ENCODE peak calls at places on chromosomes 16 and 17, in six cellular contexts. W is tibial nerve, U is fibroblast of mammary gland, R is ovary, B is tibial artery, H is colonic mucosa. C is an unnamed sample.

GRCh38 chr17:10156579-10157488 is 41.6 kb downstream of the GAS7 start:
- DNase-seq in W (peak; percentile 26), U (no peak), R (no peak), B (peak; percentile 84), H (peak; percentile 50), C (peak; percentile 78)

GRCh38 chr17:10021239-10021638 is 116.2 kb upstream of the RCVRN start:
- DNase-seq in W (peak; percentile 47), U (peak; percentile 18), R (no peak), B (no peak), H (no peak), C (no peak)

GRCh38 chr17:73902416-73903181 is 258.4 kb upstream of the SDK2 start:
- DNase-seq in W (no peak), U (no peak), R (no peak), B (no peak), H (peak; percentile 36), C (no peak)

GRCh38 chr16:9594047-9594446 is 502.6 kb downstream of the HAPSTR1 start:
- DNase-seq in W (no peak), U (no peak), R (no peak), B (no peak), H (no peak), C (no peak)

GRCh38 chr16:87094246-87094865 is 222.8 kb downstream of the C16orf95 start:
- DNase-seq in W (no peak), U (no peak), R (no peak), B (no peak), H (no peak), C (no peak)

GRCh38 chr17:50261051-50261915 is 13.0 kb upstream of the TMEM92 start:
- DNase-seq in W (no peak), U (no peak), R (no peak), B (peak; percentile 59), H (no peak), C (peak; percentile 70)

GRCh38 chr17:50055055-50055425 is 870 bp upstream of the ITGA3 start:
- DNase-seq in W (no peak), U (no peak), R (no peak), B (no peak), H (peak; percentile 87), C (no peak)

GRCh38 chr17:8606415-8606814 is 24.1 kb downstream of the MYH10 start:
- DNase-seq in W (no peak), U (peak; percentile 28), R (no peak), B (no peak), H (no peak), C (no peak)

GRCh38 chr17:64641499-64641898 is 20.6 kb downstream of the SMURF2 start:
- DNase-seq in W (no peak), U (peak; percentile 94), R (no peak), B (no peak), H (no peak), C (no peak)

GRCh38 chr17:55117063-55117611 is 147.6 kb upstream of the HLF start:
- DNase-seq in W (no peak), U (peak; percentile 28), R (no peak), B (no peak), H (no peak), C (no peak)

GRCh38 chr16:2370725-2371124 is 30.2 kb upstream of the ABCA3 start:
- DNase-seq in W (no peak), U (no peak), R (no peak), B (no peak), H (no peak), C (no peak)

GRCh38 chr16:2371421-2371820 is 30.9 kb upstream of the ABCA3 start:
- DNase-seq in W (no peak), U (no peak), R (no peak), B (no peak), H (no peak), C (no peak)

GRCh38 chr16:2366660-2367309 is 26.3 kb upstream of the ABCA3 start:
- DNase-seq in W (no peak), U (no peak), R (no peak), B (no peak), H (no peak), C (no peak)

GRCh38 chr16:2374644-2375043 is 34.1 kb upstream of the ABCA3 start:
- DNase-seq in W (no peak), U (no peak), R (no peak), B (no peak), H (no peak), C (no peak)

DNA sequence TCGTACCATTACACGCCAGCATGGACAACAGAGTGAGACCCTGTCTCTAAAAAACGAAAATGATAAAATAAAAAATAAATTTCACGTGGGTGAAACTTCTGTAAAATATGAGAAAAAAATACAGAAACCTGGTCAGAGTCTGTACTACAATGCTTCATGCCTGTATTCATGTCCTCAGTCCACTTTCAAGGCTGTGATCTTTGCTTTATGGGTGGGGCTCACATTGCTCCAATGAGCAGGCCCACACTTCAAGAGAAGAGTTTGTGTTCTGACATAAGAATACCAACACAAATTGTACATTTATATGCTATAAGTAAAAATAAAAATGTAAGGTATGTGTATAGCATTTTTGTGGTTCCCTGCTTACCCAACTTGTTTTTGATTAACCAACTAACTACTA is 32.2 kb upstream of the ABCA3 start:
- DNase-seq in W (no peak), U (no peak), R (no peak), B (no peak), H (no peak), C (no peak)
- H3K4me3 ChIP-seq in W (no peak overlapping the region), U (no peak overlapping the region), R (no peak overlapping the region), B (no peak overlapping the region), H (no peak overlapping the region), C (no peak overlapping the region)

GRCh38 chr16:85674828-85675227 is 13.9 kb downstream of the GINS2 start:
- DNase-seq in W (no peak), U (no peak), R (no peak), B (no peak), H (no peak), C (no peak)

GRCh38 chr16:85675528-85675927 is 13.2 kb downstream of the GINS2 start:
- DNase-seq in W (no peak), U (peak; percentile 54), R (no peak), B (no peak), H (no peak), C (no peak)

GRCh38 chr16:85676466-85676865 is 12.3 kb downstream of the GINS2 start:
- DNase-seq in W (no peak), U (no peak), R (no peak), B (no peak), H (no peak), C (no peak)

GRCh38 chr16:85674418-85674755 is 14.4 kb downstream of the GINS2 start:
- DNase-seq in W (no peak), U (no peak), R (no peak), B (no peak), H (no peak), C (no peak)

DNA sequence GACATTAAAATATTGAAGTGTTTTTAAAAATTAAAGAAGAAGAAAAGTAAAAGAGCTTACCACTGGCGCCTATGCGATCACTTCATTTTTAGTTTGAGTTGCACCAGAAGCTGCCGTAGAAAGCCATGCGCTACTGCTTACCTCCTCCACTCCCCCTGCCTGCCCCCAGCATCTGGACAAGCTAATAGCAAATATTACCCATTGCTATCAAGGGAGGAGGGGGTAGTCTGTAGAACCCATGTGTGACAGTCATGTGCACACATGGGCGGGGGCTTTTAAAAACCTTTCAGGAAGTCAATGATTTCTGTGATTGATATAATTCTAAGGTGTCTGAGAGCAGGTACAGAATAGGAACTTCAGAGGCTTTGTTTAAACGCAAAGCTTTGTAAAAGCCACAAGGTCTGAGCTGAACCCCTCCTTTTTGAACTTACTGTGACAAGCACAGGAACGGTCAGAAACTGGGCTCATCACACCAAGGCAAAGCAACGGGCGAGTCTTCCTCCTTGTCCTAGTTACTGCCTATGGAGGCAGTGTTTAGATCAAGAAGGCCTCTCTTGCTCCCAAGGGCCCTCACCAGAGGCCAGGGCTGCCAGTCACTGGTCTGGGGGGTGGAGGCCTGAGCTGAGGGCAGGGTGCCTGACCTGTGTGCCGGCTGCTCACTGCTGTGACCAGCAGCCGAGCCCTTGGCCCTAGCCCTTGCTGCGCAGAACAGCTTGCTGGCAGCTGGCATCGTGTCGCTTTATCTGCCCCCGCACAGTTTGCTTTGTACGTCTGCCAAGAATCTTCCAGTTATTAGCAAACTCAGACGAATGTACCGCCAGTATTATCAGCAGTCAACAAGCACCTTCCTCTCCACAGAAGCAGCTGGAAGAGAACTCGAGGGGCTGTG is 15.0 kb downstream of the GINS2 start:
- DNase-seq in W (no peak), U (peak; percentile 80), R (peak; percentile 65), B (no peak), H (no peak), C (no peak)
- TF ChIP-seq CTCF in W (no peak), U (no peak), R (no peak), B (no peak), H (no peak), C (no peak)

GRCh38 chr17:43212641-43213490 is 1.2 kb downstream of the TMEM106A start:
- DNase-seq in W (no peak), U (no peak), R (no peak), B (no peak), H (peak; percentile 40), C (peak; percentile 65)
- H3K4me3 ChIP-seq in W (peak overlapping the region; percentile 36), U (peak overlapping the region; percentile 79), R (peak overlapping the region; percentile 54), B (peak overlapping the region; percentile 57), H (peak overlapping the region; percentile 61), C (peak overlapping the region; percentile 65)

GRCh38 chr17:72657467-72658317 is 434.8 kb downstream of the SLC39A11 start:
- DNase-seq in W (no peak), U (peak; percentile 40), R (no peak), B (no peak), H (peak; percentile 27), C (no peak)
- TF ChIP-seq CTCF in W (peak; percentile 10), U (peak; percentile 3), R (no peak), B (no peak), H (peak; percentile 26), C (no peak)

GRCh38 chr16:54936086-54936978 is 5.7 kb downstream of the IRX5 start:
- DNase-seq in W (no peak), U (peak; percentile 57), R (no peak), B (no peak), H (no peak), C (no peak)
- H3K4me3 ChIP-seq in W (no peak overlapping the region), U (peak overlapping the region; percentile 44), R (no peak overlapping the region), B (peak overlapping the region; percentile 48), H (no peak overlapping the region), C (peak overlapping the region; percentile 75)